ENCODE peak calls at places on chromosome 19, in seven cellular contexts. K, V, B, Q, O, A and L are unnamed samples.

GRCh38 chr19:51480590-51480989 is 2.3 kb downstream of the CEACAM18 start:
- DNase-seq in K (no peak), V (peak; percentile 80), B (no peak), Q (no peak), O (no peak), A (no peak), L (no peak)

GRCh38 chr19:7512400-7512851 is 3.5 kb upstream of the ZNF358 start:
- DNase-seq in K (no peak), V (peak; percentile 53), B (no peak), Q (no peak), O (no peak), A (no peak), L (no peak)

GRCh38 chr19:41554902-41555301 is 21.1 kb upstream of the CEACAM21 start:
- DNase-seq in K (no peak), V (no peak), B (no peak), Q (no peak), O (no peak), A (no peak), L (no peak)

GRCh38 chr19:32351807-32352630 is 6.6 kb downstream of the ZNF507 start:
- DNase-seq in K (no peak), V (no peak), B (no peak), Q (no peak), O (no peak), A (no peak), L (no peak)

GRCh38 chr19:44777715-44778347 is at the start of gene CBLC:
- DNase-seq in K (no peak), V (peak; percentile 30), B (peak; percentile 89), Q (no peak), O (peak; percentile 81), A (peak; percentile 92), L (no peak)

GRCh38 chr19:3692141-3693029 is 7.9 kb downstream of the PIP5K1C start:
- DNase-seq in K (peak; percentile 63), V (no peak), B (no peak), Q (no peak), O (no peak), A (no peak), L (no peak)

GRCh38 chr19:4575267-4575793 is 15.8 kb upstream of the SEMA6B start:
- DNase-seq in K (no peak), V (peak; percentile 73), B (no peak), Q (no peak), O (peak; percentile 36), A (no peak), L (no peak)

GRCh38 chr19:14022469-14022868 is 5.5 kb upstream of the RLN3 start:
- DNase-seq in K (no peak), V (no peak), B (no peak), Q (no peak), O (peak; percentile 60), A (no peak), L (no peak)

GRCh38 chr19:29031216-29031615 is 181.7 kb downstream of the UQCRFS1 start:
- DNase-seq in K (no peak), V (no peak), B (no peak), Q (no peak), O (no peak), A (no peak), L (no peak)

GRCh38 chr19:33552191-33552927 is 30.8 kb upstream of the PEPD start:
- DNase-seq in K (no peak), V (no peak), B (peak; percentile 41), Q (no peak), O (no peak), A (no peak), L (no peak)

GRCh38 chr19:38733493-38734175 is 10.6 kb downstream of the CAPN12 start:
- DNase-seq in K (no peak), V (no peak), B (no peak), Q (no peak), O (no peak), A (no peak), L (no peak)

GRCh38 chr19:58033741-58034475 is at the start of gene ZSCAN1:
- DNase-seq in K (peak; percentile 73), V (no peak), B (peak; percentile 96), Q (no peak), O (peak; percentile 48), A (peak; percentile 66), L (peak; percentile 94)

GRCh38 chr19:55089279-55089944 is 13.7 kb downstream of the EPS8L1 start:
- DNase-seq in K (peak; percentile 56), V (no peak), B (no peak), Q (no peak), O (no peak), A (no peak), L (no peak)

GRCh38 chr19:31095100-31095804 is 254.0 kb downstream of the TSHZ3 start:
- DNase-seq in K (no peak), V (no peak), B (no peak), Q (no peak), O (no peak), A (no peak), L (no peak)

GRCh38 chr19:10295305-10295846 is 5.6 kb downstream of the ICAM5 start:
- DNase-seq in K (no peak), V (no peak), B (no peak), Q (peak; percentile 87), O (peak; percentile 81), A (peak; percentile 74), L (no peak)

GRCh38 chr19:38193445-38193844 is 30.6 kb downstream of the DPF1 start:
- DNase-seq in K (no peak), V (no peak), B (no peak), Q (no peak), O (no peak), A (no peak), L (no peak)

GRCh38 chr19:11300811-11301120 is 4.8 kb downstream of the TSPAN16 start:
- DNase-seq in K (no peak), V (no peak), B (no peak), Q (no peak), O (no peak), A (no peak), L (no peak)

GRCh38 chr19:48492925-48493717 is 18.5 kb downstream of the LMTK3 start:
- DNase-seq in K (peak; percentile 99), V (peak; percentile 98), B (peak; percentile 99), Q (peak; percentile 84), O (peak; percentile 99), A (peak; percentile 98), L (peak; percentile 99)
- TF ChIP-seq POLR2AphosphoS5 in K (peak; percentile 86), V (peak; percentile 75), B (peak; percentile 91), Q (no peak), O (peak; percentile 89), A (peak; percentile 85), L (peak; percentile 84)

GRCh38 chr19:16327911-16328823 is 3.5 kb downstream of the KLF2 start:
- DNase-seq in K (peak; percentile 93), V (peak; percentile 17), B (no peak), Q (no peak), O (peak; percentile 94), A (peak; percentile 75), L (peak; percentile 98)

GRCh38 chr19:16327131-16327450 is 2.5 kb downstream of the KLF2 start:
- DNase-seq in K (no peak), V (no peak), B (no peak), Q (no peak), O (no peak), A (no peak), L (no peak)

GRCh38 chr19:16330368-16330801 is 5.8 kb downstream of the KLF2 start:
- DNase-seq in K (peak; percentile 91), V (peak; percentile 79), B (peak; percentile 63), Q (peak; percentile 66), O (peak; percentile 88), A (peak; percentile 83), L (no peak)

GRCh38 chr19:16327501-16327900 is 2.9 kb downstream of the KLF2 start:
- DNase-seq in K (no peak), V (no peak), B (no peak), Q (no peak), O (no peak), A (peak; percentile 39), L (no peak)

DNA sequence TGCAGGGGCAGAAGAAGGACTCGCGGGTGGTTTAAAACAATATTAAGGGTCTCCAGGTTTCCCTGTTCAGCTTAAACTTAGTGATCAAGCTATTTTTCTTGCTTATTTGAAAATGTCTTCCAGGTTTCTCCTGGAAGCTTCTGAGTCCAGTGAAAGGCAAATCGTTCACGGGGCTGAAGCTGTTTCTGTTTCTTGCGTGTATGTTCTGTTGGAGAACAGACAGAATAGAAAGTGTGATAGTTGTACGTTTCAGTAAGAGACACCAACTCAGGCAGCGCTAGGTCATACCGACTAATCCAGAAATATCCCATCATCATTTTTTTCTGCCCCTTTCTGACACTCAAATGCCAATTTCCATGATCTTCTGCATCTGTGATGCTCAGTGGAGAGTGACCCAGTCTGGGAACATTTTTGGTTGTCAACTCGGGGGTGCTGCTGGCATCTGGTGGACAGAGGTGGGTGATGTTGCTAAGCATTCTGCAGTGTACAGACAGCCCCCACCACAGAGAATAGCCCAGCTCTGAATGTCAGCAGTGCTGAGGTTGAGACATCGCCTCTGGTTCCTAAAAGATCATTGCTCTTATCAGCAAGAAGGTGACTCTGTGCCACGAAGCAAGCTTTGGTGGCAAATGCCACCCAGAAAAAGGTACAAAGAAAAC is 4.3 kb downstream of the KLF2 start:
- DNase-seq in K (peak; percentile 72), V (peak; percentile 17), B (no peak), Q (no peak), O (peak; percentile 42), A (no peak), L (no peak)
- TF ChIP-seq POLR2AphosphoS5 in K (no peak), V (no peak), B (no peak), Q (peak; percentile 31), O (peak; percentile 68), A (no peak), L (peak; percentile 75)

DNA sequence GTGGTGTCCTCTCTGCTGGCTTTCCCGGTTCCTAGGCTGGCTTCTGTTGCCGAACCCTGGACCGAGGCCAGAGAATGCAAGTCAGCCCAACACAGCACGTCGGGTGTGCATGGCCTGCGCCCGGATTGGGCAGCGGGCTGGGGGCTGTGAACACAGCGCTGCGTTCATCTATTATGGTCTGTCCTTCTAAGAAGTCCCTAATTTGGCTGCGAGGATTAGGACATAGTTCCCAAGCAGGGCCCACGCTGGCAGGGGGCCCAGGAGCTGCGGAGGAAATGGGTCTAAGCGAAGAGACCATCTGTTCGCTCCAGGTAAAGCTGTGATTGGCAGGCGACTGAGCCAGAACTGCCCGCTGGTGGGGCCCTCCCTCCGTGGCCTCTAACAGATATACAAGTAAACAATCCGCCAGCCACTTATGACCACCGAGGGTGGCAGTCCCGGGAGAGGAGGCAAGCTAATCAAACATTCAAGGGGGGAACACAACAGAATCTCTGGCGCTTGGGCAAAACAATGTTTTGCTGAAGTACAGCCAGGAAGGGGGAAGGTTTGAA is 6.0 kb downstream of the SYCE2 start:
- DNase-seq in K (peak; percentile 75), V (peak; percentile 24), B (peak; percentile 90), Q (no peak), O (peak; percentile 71), A (peak; percentile 66), L (peak; percentile 92)
- TF ChIP-seq POLR2AphosphoS5 in K (no peak), V (no peak), B (peak; percentile 30), Q (no peak), O (no peak), A (peak; percentile 42), L (peak; percentile 87)

DNA sequence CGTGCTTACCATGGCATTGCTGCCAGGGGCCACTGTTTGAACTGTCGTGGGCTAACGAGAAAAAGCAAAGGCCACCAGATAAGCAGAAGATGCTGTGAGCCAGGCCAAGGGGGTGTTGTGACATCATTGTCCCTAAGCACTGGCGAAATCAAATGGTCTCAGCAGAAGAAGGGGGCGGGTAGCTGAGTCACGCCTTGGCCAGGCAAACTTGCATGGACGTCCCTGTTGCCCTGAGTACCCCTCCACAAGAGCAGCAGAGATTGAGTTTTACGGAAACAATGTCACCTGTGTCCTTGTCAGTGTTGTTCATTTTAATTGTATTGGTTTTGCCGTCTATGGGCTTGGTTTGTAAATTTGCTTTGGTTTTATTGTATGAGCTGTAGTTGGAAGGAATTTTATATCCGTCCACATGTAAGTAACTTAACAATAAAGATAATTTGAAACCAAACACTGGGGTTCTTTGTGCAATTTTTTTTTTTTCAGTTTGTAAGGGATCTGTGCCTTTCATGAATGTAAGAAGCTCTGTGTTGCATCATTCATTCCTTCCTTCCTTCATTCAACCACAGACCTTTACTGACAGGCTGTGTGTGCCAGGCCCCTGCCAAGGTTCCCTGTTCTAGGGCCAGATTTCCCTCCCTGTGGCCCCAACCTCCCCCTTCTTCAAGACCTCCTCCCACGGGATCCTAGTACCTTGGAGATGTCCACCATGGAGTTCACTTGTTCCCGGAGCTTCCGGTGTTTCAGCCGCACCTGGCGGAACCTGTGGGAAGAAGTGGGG is 12.3 kb downstream of the KCNN4 start:
- DNase-seq in K (no peak), V (peak; percentile 69), B (no peak), Q (no peak), O (peak; percentile 82), A (peak; percentile 71), L (no peak)
- TF ChIP-seq POLR2AphosphoS5 in K (no peak), V (no peak), B (no peak), Q (no peak), O (no peak), A (peak; percentile 8), L (no peak)